ENCODE peak calls at places on chromosomes 11 and 22, in six cellular contexts. One of them, this sample, is unnamed.

GRCh38 chr11:3796796-3797328 is 492 bp downstream of the NUP98 start:
- DNase-seq in A549: peak; percentile 49
- DNase-seq in stomach: no peak
- DNase-seq in suprapubic skin: no peak
- DNase-seq in tibial nerve: no peak
- DNase-seq in sigmoid colon: no peak
- DNase-seq in this sample: no peak

GRCh38 chr11:96052921-96053631 is 129.2 kb upstream of the MTMR2 start:
- DNase-seq in stomach: no peak
- DNase-seq in sigmoid colon: no peak
- DNase-seq in A549: no peak
- DNase-seq in tibial nerve: no peak
- DNase-seq in suprapubic skin: no peak
- DNase-seq in this sample: peak; percentile 53

GRCh38 chr22:30859714-30860095 is 108.9 kb downstream of the MORC2 start:
- DNase-seq in suprapubic skin: peak; percentile 20
- DNase-seq in sigmoid colon: no peak
- DNase-seq in A549: no peak
- DNase-seq in tibial nerve: no peak
- DNase-seq in stomach: no peak
- DNase-seq in this sample: no peak

GRCh38 chr11:119371067-119371601 is 10.4 kb downstream of the USP2 start:
- DNase-seq in tibial nerve: no peak
- DNase-seq in suprapubic skin: no peak
- DNase-seq in stomach: no peak
- DNase-seq in sigmoid colon: no peak
- DNase-seq in A549: no peak
- DNase-seq in this sample: no peak

GRCh38 chr11:68145120-68145866 is 24.1 kb upstream of the CHKA start:
- DNase-seq in stomach: peak; percentile 58
- DNase-seq in tibial nerve: no peak
- DNase-seq in suprapubic skin: no peak
- DNase-seq in A549: peak; percentile 29
- DNase-seq in sigmoid colon: no peak
- DNase-seq in this sample: no peak

GRCh38 chr11:105489431-105489830 is 120.4 kb upstream of the GRIA4 start:
- DNase-seq in sigmoid colon: no peak
- DNase-seq in stomach: no peak
- DNase-seq in A549: no peak
- DNase-seq in suprapubic skin: no peak
- DNase-seq in tibial nerve: no peak
- DNase-seq in this sample: no peak

GRCh38 chr11:3944198-3944597 is 88.7 kb downstream of the STIM1 start:
- DNase-seq in sigmoid colon: no peak
- DNase-seq in A549: no peak
- DNase-seq in stomach: no peak
- DNase-seq in tibial nerve: peak; percentile 26
- DNase-seq in suprapubic skin: peak; percentile 69
- DNase-seq in this sample: no peak

GRCh38 chr22:47291565-47292495 is 529.4 kb downstream of the TBC1D22A start:
- DNase-seq in A549: no peak
- DNase-seq in tibial nerve: no peak
- DNase-seq in suprapubic skin: peak; percentile 35
- DNase-seq in sigmoid colon: peak; percentile 46
- DNase-seq in stomach: no peak
- DNase-seq in this sample: no peak

GRCh38 chr11:111336062-111336461 is 37.7 kb downstream of the POU2AF3 start:
- DNase-seq in stomach: no peak
- DNase-seq in tibial nerve: no peak
- DNase-seq in A549: no peak
- DNase-seq in sigmoid colon: no peak
- DNase-seq in suprapubic skin: no peak
- DNase-seq in this sample: no peak

GRCh38 chr11:62459080-62459479 is 40.2 kb downstream of the SCGB1A1 start:
- DNase-seq in A549: no peak
- DNase-seq in suprapubic skin: no peak
- DNase-seq in stomach: no peak
- DNase-seq in sigmoid colon: no peak
- DNase-seq in tibial nerve: no peak
- DNase-seq in this sample: no peak

GRCh38 chr11:129252621-129253020 is 60.5 kb upstream of the ARHGAP32 start:
- DNase-seq in tibial nerve: no peak
- DNase-seq in suprapubic skin: no peak
- DNase-seq in A549: no peak
- DNase-seq in stomach: no peak
- DNase-seq in sigmoid colon: no peak
- DNase-seq in this sample: no peak

GRCh38 chr22:20779014-20779812 is 5.3 kb downstream of the SERPIND1 start:
- DNase-seq in sigmoid colon: no peak
- DNase-seq in stomach: no peak
- DNase-seq in suprapubic skin: no peak
- DNase-seq in tibial nerve: no peak
- DNase-seq in A549: no peak
- DNase-seq in this sample: no peak

GRCh38 chr22:20777420-20778177 is 3.7 kb downstream of the SERPIND1 start:
- DNase-seq in stomach: no peak
- DNase-seq in A549: peak; percentile 69
- DNase-seq in suprapubic skin: no peak
- DNase-seq in tibial nerve: no peak
- DNase-seq in sigmoid colon: no peak
- DNase-seq in this sample: no peak

GRCh38 chr22:20775342-20775895 is 1.5 kb downstream of the SERPIND1 start:
- DNase-seq in A549: no peak
- DNase-seq in suprapubic skin: no peak
- DNase-seq in sigmoid colon: no peak
- DNase-seq in tibial nerve: no peak
- DNase-seq in stomach: no peak
- DNase-seq in this sample: no peak

GRCh38 chr22:20774882-20775281 is 969 bp downstream of the SERPIND1 start:
- DNase-seq in stomach: no peak
- DNase-seq in suprapubic skin: no peak
- DNase-seq in tibial nerve: no peak
- DNase-seq in A549: no peak
- DNase-seq in sigmoid colon: no peak
- DNase-seq in this sample: no peak

GRCh38 chr22:20776624-20777405 is 2.9 kb downstream of the SERPIND1 start:
- DNase-seq in suprapubic skin: no peak
- DNase-seq in sigmoid colon: no peak
- DNase-seq in A549: no peak
- DNase-seq in stomach: no peak
- DNase-seq in tibial nerve: no peak
- DNase-seq in this sample: no peak
- TF ChIP-seq EP300 in suprapubic skin: no peak
- TF ChIP-seq EP300 in sigmoid colon: no peak
- TF ChIP-seq EP300 in A549: no peak
- TF ChIP-seq EP300 in stomach: no peak
- TF ChIP-seq EP300 in tibial nerve: no peak
- TF ChIP-seq EP300 in this sample: no peak

GRCh38 chr22:48453171-48453570 is 1374.5 kb downstream of the BRD1 start:
- DNase-seq in suprapubic skin: peak; percentile 42
- DNase-seq in stomach: no peak
- DNase-seq in A549: no peak
- DNase-seq in tibial nerve: no peak
- DNase-seq in sigmoid colon: no peak
- DNase-seq in this sample: no peak

GRCh38 chr22:48451891-48452290 is 1375.8 kb downstream of the BRD1 start:
- DNase-seq in sigmoid colon: no peak
- DNase-seq in suprapubic skin: peak; percentile 46
- DNase-seq in A549: no peak
- DNase-seq in stomach: no peak
- DNase-seq in tibial nerve: no peak
- DNase-seq in this sample: no peak

GRCh38 chr22:48452766-48453165 is 1374.9 kb downstream of the BRD1 start:
- DNase-seq in tibial nerve: no peak
- DNase-seq in suprapubic skin: peak; percentile 49
- DNase-seq in stomach: no peak
- DNase-seq in sigmoid colon: no peak
- DNase-seq in A549: no peak
- DNase-seq in this sample: no peak

GRCh38 chr22:48456449-48456848 is 1371.2 kb downstream of the BRD1 start:
- DNase-seq in tibial nerve: no peak
- DNase-seq in sigmoid colon: no peak
- DNase-seq in suprapubic skin: peak; percentile 19
- DNase-seq in stomach: no peak
- DNase-seq in A549: no peak
- DNase-seq in this sample: no peak

GRCh38 chr22:48453751-48454485 is 1373.8 kb downstream of the BRD1 start:
- DNase-seq in A549: no peak
- DNase-seq in tibial nerve: no peak
- DNase-seq in stomach: no peak
- DNase-seq in suprapubic skin: peak; percentile 37
- DNase-seq in sigmoid colon: no peak
- DNase-seq in this sample: no peak
- TF ChIP-seq EP300 in A549: no peak
- TF ChIP-seq EP300 in tibial nerve: no peak
- TF ChIP-seq EP300 in stomach: no peak
- TF ChIP-seq EP300 in suprapubic skin: no peak
- TF ChIP-seq EP300 in sigmoid colon: no peak
- TF ChIP-seq EP300 in this sample: no peak

GRCh38 chr11:67056267-67056639 is 394 bp upstream of the RHOD start:
- DNase-seq in tibial nerve: no peak
- DNase-seq in A549: no peak
- DNase-seq in sigmoid colon: no peak
- DNase-seq in suprapubic skin: no peak
- DNase-seq in stomach: no peak
- DNase-seq in this sample: no peak

GRCh38 chr11:67055812-67056211 is 835 bp upstream of the RHOD start:
- DNase-seq in stomach: peak; percentile 37
- DNase-seq in suprapubic skin: no peak
- DNase-seq in tibial nerve: no peak
- DNase-seq in A549: no peak
- DNase-seq in sigmoid colon: no peak
- DNase-seq in this sample: no peak

GRCh38 chr11:67057410-67057757 is 737 bp downstream of the RHOD start:
- DNase-seq in tibial nerve: no peak
- DNase-seq in sigmoid colon: no peak
- DNase-seq in stomach: no peak
- DNase-seq in suprapubic skin: no peak
- DNase-seq in A549: no peak
- DNase-seq in this sample: no peak

GRCh38 chr11:67058506-67058905 is 1.9 kb downstream of the RHOD start:
- DNase-seq in sigmoid colon: no peak
- DNase-seq in suprapubic skin: no peak
- DNase-seq in stomach: no peak
- DNase-seq in tibial nerve: no peak
- DNase-seq in A549: no peak
- DNase-seq in this sample: no peak

GRCh38 chr11:67056640-67057409 is at the start of gene RHOD:
- DNase-seq in stomach: peak; percentile 80
- DNase-seq in sigmoid colon: no peak
- DNase-seq in suprapubic skin: no peak
- DNase-seq in A549: no peak
- DNase-seq in tibial nerve: no peak
- DNase-seq in this sample: no peak
- TF ChIP-seq EP300 in stomach: no peak
- TF ChIP-seq EP300 in sigmoid colon: no peak
- TF ChIP-seq EP300 in suprapubic skin: no peak
- TF ChIP-seq EP300 in A549: no peak
- TF ChIP-seq EP300 in tibial nerve: no peak
- TF ChIP-seq EP300 in this sample: no peak

DNA sequence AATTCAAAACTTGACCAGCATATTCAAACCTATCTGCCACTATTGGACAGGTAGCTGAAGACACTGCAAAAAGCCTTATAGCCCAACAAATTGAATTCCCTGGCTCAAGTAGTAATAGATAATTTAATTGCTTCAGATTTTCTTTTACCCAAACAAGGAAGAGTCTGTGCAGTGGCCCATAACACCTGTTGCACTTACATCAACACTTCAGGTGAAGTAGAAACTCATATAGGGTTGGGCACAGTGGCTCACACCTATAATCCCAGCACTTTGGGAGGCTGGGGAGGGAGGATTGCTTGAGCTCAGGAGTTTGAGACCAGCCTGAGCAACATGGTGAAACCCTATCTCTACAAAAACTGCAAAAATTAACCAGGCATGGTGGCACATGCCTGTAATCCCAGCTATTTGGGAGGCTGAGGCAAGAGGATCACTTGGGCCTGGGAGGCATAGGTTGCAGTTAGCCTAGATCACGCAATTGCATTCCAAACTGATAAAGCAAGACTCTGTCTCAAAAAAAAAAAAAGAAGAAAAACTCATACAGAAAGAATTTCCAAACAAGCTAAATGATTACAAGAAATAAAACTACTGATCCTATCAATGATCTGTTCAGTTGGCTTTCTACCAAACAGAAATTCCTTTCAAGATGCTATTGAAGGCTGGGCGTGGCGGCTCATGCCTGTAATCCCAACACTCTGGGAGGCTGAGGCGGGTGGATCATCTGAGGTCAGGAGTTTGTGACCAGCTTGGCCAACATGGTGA is 9.5 kb downstream of the FOLR3 start:
- DNase-seq in stomach: no peak
- DNase-seq in sigmoid colon: no peak
- DNase-seq in A549: no peak
- DNase-seq in tibial nerve: no peak
- DNase-seq in suprapubic skin: no peak
- DNase-seq in this sample: no peak
- TF ChIP-seq EP300 in stomach: no peak
- TF ChIP-seq EP300 in sigmoid colon: no peak
- TF ChIP-seq EP300 in A549: peak; percentile 24
- TF ChIP-seq EP300 in tibial nerve: no peak
- TF ChIP-seq EP300 in suprapubic skin: no peak
- TF ChIP-seq EP300 in this sample: no peak

GRCh38 chr11:100302824-100303223 is 384.3 kb upstream of the ARHGAP42 start:
- DNase-seq in suprapubic skin: no peak
- DNase-seq in A549: no peak
- DNase-seq in tibial nerve: no peak
- DNase-seq in sigmoid colon: no peak
- DNase-seq in stomach: no peak
- DNase-seq in this sample: no peak
- TF ChIP-seq EP300 in suprapubic skin: no peak
- TF ChIP-seq EP300 in A549: no peak
- TF ChIP-seq EP300 in tibial nerve: no peak
- TF ChIP-seq EP300 in sigmoid colon: no peak
- TF ChIP-seq EP300 in stomach: no peak
- TF ChIP-seq EP300 in this sample: no peak